ENCODE peak calls at places on chromosome 17, in six cellular contexts. Q, S, W, P, O and N are unnamed samples.

GRCh38 chr17:21041753-21042433 is 918 bp downstream of the USP22 start:
- DNase-seq in O (peak; percentile 87), W (peak; percentile 70), P (no peak), Q (peak; percentile 92), S (peak; percentile 36), N (peak; percentile 81)

GRCh38 chr17:16515933-16516332 is 23.9 kb upstream of the LRRC75A start:
- DNase-seq in W (no peak), O (no peak), Q (no peak), S (no peak), P (no peak), N (no peak)

GRCh38 chr17:83196973-83197880 is 117.8 kb downstream of the METRNL start:
- DNase-seq in O (no peak), P (no peak), W (no peak), S (no peak), Q (peak; percentile 13), N (peak; percentile 47)

GRCh38 chr17:32575865-32576264 is 89.1 kb downstream of the CDK5R1 start:
- DNase-seq in W (no peak), Q (no peak), S (no peak), O (no peak), P (no peak), N (no peak)

GRCh38 chr17:10557422-10557821 is 8.0 kb upstream of the MYH2 start:
- DNase-seq in S (no peak), Q (no peak), P (no peak), W (no peak), O (no peak), N (no peak)

GRCh38 chr17:42407289-42407836 is 15.7 kb downstream of the CAVIN1 start:
- DNase-seq in P (no peak), Q (peak; percentile 85), O (peak; percentile 97), W (peak; percentile 84), S (peak; percentile 50), N (peak; percentile 90)

GRCh38 chr17:7916799-7917198 is 710 bp upstream of the RNF227 start:
- DNase-seq in W (peak; percentile 11), Q (no peak), S (no peak), O (no peak), P (no peak), N (peak; percentile 48)

GRCh38 chr17:6392609-6393367 is 42.1 kb downstream of the AIPL1 start:
- DNase-seq in S (no peak), W (no peak), O (no peak), P (no peak), Q (no peak), N (no peak)

GRCh38 chr17:62807812-62808575 is at the start of gene MARCHF10:
- DNase-seq in Q (peak; percentile 25), O (peak; percentile 51), W (no peak), P (no peak), S (no peak), N (no peak)

GRCh38 chr17:57032343-57032742 is 52.7 kb upstream of the AKAP1 start:
- DNase-seq in W (no peak), Q (no peak), P (no peak), S (no peak), O (no peak), N (no peak)

GRCh38 chr17:29241015-29241963 is 5.4 kb upstream of the CRYBA1 start:
- DNase-seq in O (peak; percentile 87), P (peak; percentile 98), S (no peak), Q (peak; percentile 68), W (peak; percentile 94), N (peak; percentile 33)

GRCh38 chr17:62781826-62782225 is 26.3 kb downstream of the MARCHF10 start:
- DNase-seq in W (peak; percentile 80), S (no peak), P (no peak), O (peak; percentile 3), Q (no peak), N (no peak)

GRCh38 chr17:13036776-13037175 is 18.9 kb upstream of the ELAC2 start:
- DNase-seq in S (no peak), W (no peak), P (no peak), O (no peak), Q (no peak), N (no peak)

GRCh38 chr17:80854220-80854619 is 137.4 kb upstream of the CHMP6 start:
- DNase-seq in W (no peak), O (no peak), S (no peak), Q (no peak), P (no peak), N (no peak)

GRCh38 chr17:6786618-6787017 is 10.6 kb downstream of the FBXO39 start:
- DNase-seq in S (no peak), P (no peak), O (no peak), Q (no peak), W (peak; percentile 82), N (no peak)

DNA sequence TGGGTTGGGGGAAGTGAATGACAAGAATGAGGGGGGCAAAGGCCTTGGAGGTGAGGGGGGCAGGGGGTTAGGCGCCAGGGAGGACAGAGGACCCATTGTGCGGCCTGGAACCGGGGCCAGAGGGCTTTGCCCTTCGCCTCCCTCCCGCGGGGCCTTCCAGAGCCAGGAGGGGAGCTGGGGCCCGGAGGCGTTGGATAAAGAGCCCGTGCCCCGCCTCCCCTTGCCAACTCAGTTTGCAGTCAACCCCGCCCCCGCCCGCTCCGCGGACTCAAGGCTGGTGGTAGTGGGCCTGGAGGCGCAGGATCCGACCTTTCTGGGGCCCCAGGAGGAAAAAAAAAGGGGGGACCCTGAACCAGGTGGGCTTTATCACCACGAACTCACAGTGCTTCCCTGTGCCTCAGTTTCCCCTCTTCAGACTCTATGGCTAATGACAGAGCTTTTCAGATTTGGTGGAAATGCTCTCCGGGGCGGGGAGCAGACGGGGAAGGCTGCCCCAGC is 2.1 kb upstream of the SPHK1 start:
- DNase-seq in W (peak; percentile 66), Q (peak; percentile 68), P (no peak), O (no peak), S (no peak), N (peak; percentile 54)
- H3K27me3 ChIP-seq in W (no peaks in the 10 kb centered on the region), Q (no peaks in the 10 kb centered on the region), P (no peaks in the 10 kb centered on the region), O (no peaks in the 10 kb centered on the region), S (peaks cover 4% of the 10 kb centered on the region), N (no peaks in the 10 kb centered on the region)

GRCh38 chr17:34725740-34726139 is 146.4 kb downstream of the TMEM132E start:
- DNase-seq in P (no peak), W (no peak), Q (no peak), S (no peak), O (no peak), N (no peak)
- H3K27me3 ChIP-seq in P (no peaks in the 10 kb centered on the region), W (no peaks in the 10 kb centered on the region), Q (no peaks in the 10 kb centered on the region), S (no peaks in the 10 kb centered on the region), O (no peaks in the 10 kb centered on the region), N (no peaks in the 10 kb centered on the region)

DNA sequence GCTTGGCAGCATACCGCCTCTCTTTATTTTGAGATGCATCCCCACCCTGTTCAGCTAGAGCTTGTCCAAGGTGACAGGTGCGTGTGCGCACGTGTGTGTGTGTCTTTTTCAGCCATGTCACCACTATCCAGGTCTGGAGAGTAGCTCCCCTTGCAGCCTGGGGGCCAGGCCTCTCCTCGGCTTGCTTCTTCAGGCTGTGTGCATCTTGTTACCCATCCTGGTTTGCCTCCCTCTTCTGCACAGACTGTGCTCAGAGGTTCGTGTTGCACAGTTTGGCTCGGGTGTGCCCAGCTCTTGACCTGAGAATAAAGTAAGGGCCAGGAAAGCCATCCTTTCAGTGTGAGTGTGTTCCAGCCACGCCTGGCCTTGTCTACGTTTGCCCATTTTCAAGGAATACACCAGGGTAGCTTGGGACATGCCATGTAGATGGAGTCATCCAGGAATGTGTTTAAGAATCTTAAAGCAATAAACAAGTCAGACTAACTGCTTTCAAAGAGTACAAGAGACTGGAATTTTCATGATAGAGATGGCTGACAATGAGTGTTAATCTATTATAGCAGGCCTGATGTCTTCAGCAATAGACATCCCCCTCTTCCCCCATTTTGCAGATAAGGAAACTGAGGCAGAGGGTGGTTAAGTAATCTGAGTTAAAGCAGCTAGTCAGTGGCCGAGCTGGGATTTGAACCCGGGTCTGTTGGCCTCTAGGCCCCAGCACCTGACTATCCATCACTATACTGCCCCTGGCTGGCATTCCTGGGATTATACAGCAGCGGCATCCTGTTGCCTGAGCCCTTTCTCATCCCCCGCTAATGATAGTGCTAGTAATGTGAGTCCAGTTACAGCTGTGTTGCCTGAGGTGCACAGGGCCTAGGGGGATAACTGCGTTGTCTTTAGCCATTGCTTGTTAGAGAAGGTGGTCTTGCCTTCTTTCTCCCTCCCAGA is 77.9 kb downstream of the KSR1 start:
- DNase-seq in O (no peak), S (no peak), W (peak; percentile 57), Q (no peak), P (peak; percentile 86), N (no peak)
- H3K27me3 ChIP-seq in O (no peaks in the 10 kb centered on the region), S (no peaks in the 10 kb centered on the region), W (peaks cover 5% of the 10 kb centered on the region), Q (no peaks in the 10 kb centered on the region), P (no peaks in the 10 kb centered on the region), N (no peaks in the 10 kb centered on the region)

DNA sequence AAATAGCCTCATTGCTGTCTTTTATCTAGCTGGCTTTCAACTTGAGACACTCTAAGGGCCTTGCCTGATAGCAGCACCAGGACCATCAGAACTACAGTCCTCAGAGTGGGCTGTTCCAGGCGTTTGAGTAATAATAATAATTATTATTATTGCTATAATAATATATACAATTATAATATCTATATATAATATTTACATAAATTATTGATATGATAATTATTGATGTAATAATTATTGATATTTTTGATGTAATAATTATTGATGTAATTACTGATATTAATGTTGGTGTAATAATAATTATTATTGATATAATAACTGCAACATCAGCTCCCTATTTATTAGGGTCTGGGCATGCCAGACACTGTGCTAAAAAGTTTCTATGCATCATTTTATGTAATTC is 25.6 kb upstream of the CRHR1 start:
- DNase-seq in S (no peak), P (no peak), W (no peak), Q (no peak), O (no peak), N (no peak)
- H3K27me3 ChIP-seq in S (peaks cover 20% of the 10 kb centered on the region), P (peaks cover 21% of the 10 kb centered on the region), W (peaks cover 4% of the 10 kb centered on the region), Q (no peaks in the 10 kb centered on the region), O (peaks cover 5% of the 10 kb centered on the region), N (no peaks in the 10 kb centered on the region)

DNA sequence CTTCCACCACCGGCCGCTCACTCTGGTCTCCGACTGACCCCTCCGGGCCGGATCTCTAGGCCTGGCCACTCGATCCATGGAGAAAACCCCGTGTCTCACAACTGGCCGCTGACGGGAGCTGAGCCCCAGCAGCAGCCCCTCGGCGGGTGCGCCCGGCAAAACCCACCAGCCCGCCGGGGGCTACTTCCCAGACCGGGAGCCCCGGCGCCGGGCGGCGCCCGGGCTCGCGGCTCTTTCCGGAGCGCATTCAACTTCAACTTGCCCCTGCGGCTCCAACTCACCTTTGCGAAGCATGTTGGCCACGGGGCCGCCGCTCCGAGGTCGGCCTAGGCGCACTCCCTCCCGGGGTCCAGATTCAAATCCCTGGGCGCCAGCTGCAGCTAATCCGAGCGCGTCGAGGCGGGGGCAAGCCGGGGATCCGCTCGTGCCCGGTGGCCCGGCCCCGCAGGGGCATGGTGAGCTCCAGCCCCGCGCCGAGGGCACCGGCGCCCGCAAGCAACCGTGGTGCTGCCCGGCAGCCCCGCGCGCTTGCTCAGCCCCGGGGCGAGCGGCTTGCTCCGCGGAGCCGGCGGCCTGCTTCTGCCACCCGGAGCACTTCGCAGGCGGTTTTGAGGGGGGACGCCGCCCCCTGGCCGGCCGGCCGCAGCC is 438 bp downstream of the RTN4RL1 start:
- DNase-seq in O (no peak), P (no peak), Q (no peak), W (peak; percentile 32), S (no peak), N (no peak)
- H3K27me3 ChIP-seq in O (no peaks in the 10 kb centered on the region), P (peaks cover 62% of the 10 kb centered on the region), Q (no peaks in the 10 kb centered on the region), W (peaks cover 10% of the 10 kb centered on the region), S (peaks cover 36% of the 10 kb centered on the region), N (no peaks in the 10 kb centered on the region)

GRCh38 chr17:74853048-74853397 is 6.7 kb downstream of the GRIN2C start:
- DNase-seq in P (no peak), S (no peak), W (no peak), Q (no peak), O (no peak), N (no peak)
- H3K27me3 ChIP-seq in P (peaks cover 74% of the 10 kb centered on the region), S (peaks cover 60% of the 10 kb centered on the region), W (no peaks in the 10 kb centered on the region), Q (no peaks in the 10 kb centered on the region), O (no peaks in the 10 kb centered on the region), N (peaks cover 5% of the 10 kb centered on the region)